ENCODE peak calls at places on chromosome 11, in nine cellular contexts. S, N, A, H, L, E, Y, J and M are unnamed samples.

GRCh38 chr11:70826541-70826943 is 425.8 kb downstream of the SHANK2 start:
- DNase-seq in S (peak; percentile 35), N (no peak), A (no peak), H (no peak), L (no peak), E (peak; percentile 14), Y (no peak), J (no peak), M (no peak)

GRCh38 chr11:125141686-125142535 is 22.6 kb upstream of the PKNOX2 start:
- DNase-seq in S (peak; percentile 56), N (peak; percentile 30), A (no peak), H (peak; percentile 19), L (no peak), E (peak; percentile 44), Y (no peak), J (peak; percentile 66), M (peak; percentile 66)

GRCh38 chr11:121933294-121933693 is 182.7 kb downstream of the BLID start:
- DNase-seq in S (no peak), N (no peak), A (no peak), H (no peak), L (no peak), E (no peak), Y (no peak), J (no peak), M (no peak)

GRCh38 chr11:2742201-2742600 is 42.4 kb upstream of the KCNQ1OT1 start:
- DNase-seq in S (no peak), N (no peak), A (no peak), H (no peak), L (no peak), E (no peak), Y (no peak), J (no peak), M (no peak)

GRCh38 chr11:124446926-124447325 is 1.4 kb upstream of the OR8B8 start:
- DNase-seq in S (no peak), N (no peak), A (no peak), H (no peak), L (no peak), E (no peak), Y (no peak), J (no peak), M (no peak)

GRCh38 chr11:587978-588380 is 11.7 kb downstream of the PHRF1 start:
- DNase-seq in S (peak; percentile 98), N (no peak), A (no peak), H (peak; percentile 54), L (no peak), E (no peak), Y (no peak), J (peak; percentile 86), M (no peak)

GRCh38 chr11:73203790-73204189 is 14.3 kb upstream of the P2RY2 start:
- DNase-seq in S (no peak), N (peak; percentile 10), A (no peak), H (no peak), L (no peak), E (no peak), Y (peak; percentile 12), J (peak; percentile 47), M (peak; percentile 25)

GRCh38 chr11:4041731-4042391 is 52.7 kb upstream of the RRM1 start:
- DNase-seq in S (no peak), N (no peak), A (no peak), H (no peak), L (no peak), E (no peak), Y (no peak), J (no peak), M (no peak)

GRCh38 chr11:1484061-1484671 is 2.4 kb downstream of the MOB2 start:
- DNase-seq in S (no peak), N (no peak), A (no peak), H (no peak), L (no peak), E (no peak), Y (peak; percentile 11), J (no peak), M (peak; percentile 14)

GRCh38 chr11:11841121-11841604 is 609 bp upstream of the USP47 start:
- DNase-seq in S (peak; percentile 38), N (peak; percentile 48), A (peak; percentile 16), H (peak; percentile 55), L (no peak), E (no peak), Y (peak; percentile 49), J (peak; percentile 66), M (peak; percentile 58)

GRCh38 chr11:57213282-57214086 is 23.6 kb downstream of the APLNR start:
- DNase-seq in S (no peak), N (no peak), A (no peak), H (no peak), L (no peak), E (no peak), Y (no peak), J (no peak), M (no peak)

GRCh38 chr11:63567044-63567840 is 4.1 kb upstream of the PLAAT2 start:
- DNase-seq in S (peak; percentile 31), N (peak; percentile 57), A (peak; percentile 68), H (peak; percentile 66), L (peak; percentile 95), E (peak; percentile 16), Y (no peak), J (peak; percentile 87), M (no peak)

GRCh38 chr11:60942970-60943565 is 8.9 kb downstream of the SLC15A3 start:
- DNase-seq in S (peak; percentile 48), N (peak; percentile 55), A (no peak), H (no peak), L (no peak), E (peak; percentile 47), Y (no peak), J (no peak), M (no peak)

GRCh38 chr11:66739983-66740382 is 11.0 kb upstream of the SPTBN2 start:
- DNase-seq in S (no peak), N (no peak), A (no peak), H (no peak), L (no peak), E (no peak), Y (no peak), J (no peak), M (no peak)

GRCh38 chr11:70139785-70140410 is 61.8 kb downstream of the ANO1 start:
- DNase-seq in S (no peak), N (no peak), A (no peak), H (no peak), L (no peak), E (no peak), Y (no peak), J (peak; percentile 58), M (no peak)

GRCh38 chr11:44096360-44097188 is 1.1 kb downstream of the EXT2 start:
- DNase-seq in S (no peak), N (no peak), A (no peak), H (peak; percentile 10), L (no peak), E (no peak), Y (no peak), J (no peak), M (no peak)

GRCh38 chr11:33976351-33977199 is 75.0 kb upstream of the CAPRIN1 start:
- DNase-seq in S (no peak), N (no peak), A (no peak), H (no peak), L (no peak), E (no peak), Y (no peak), J (no peak), M (no peak)

GRCh38 chr11:6336293-6336692 is 16.0 kb upstream of the CAVIN3 start:
- DNase-seq in S (no peak), N (no peak), A (no peak), H (no peak), L (no peak), E (no peak), Y (no peak), J (no peak), M (no peak)
- TF ChIP-seq POLR2A in S (no peak), N (no peak), A (no peak), H (no peak), L (no peak), E (no peak), Y (no peak), J (no peak), M (no peak)

GRCh38 chr11:32280339-32280738 is 155.0 kb downstream of the WT1 start:
- DNase-seq in S (no peak), N (no peak), A (no peak), H (no peak), L (no peak), E (no peak), Y (no peak), J (no peak), M (no peak)

DNA sequence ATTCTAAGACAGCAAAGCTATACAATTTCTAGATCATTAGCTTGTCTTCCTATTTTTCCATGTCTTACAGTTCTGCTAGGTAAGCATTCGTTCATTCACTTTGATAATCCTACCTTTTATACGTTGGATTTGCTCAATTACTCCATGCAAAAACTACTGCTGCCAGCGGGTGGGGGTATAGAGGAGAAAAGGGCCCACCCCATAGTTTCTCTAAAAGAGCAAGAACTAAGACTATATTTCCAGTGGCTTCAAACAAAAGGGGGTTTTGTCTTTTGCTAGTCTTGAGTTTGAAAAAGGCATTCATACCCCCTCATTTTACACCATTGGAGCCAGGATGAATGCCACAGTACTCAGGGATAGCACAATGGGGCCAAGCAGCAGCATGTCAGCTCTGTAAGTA is 155.7 kb downstream of the WT1 start:
- DNase-seq in S (no peak), N (no peak), A (no peak), H (no peak), L (no peak), E (no peak), Y (no peak), J (no peak), M (no peak)
- TF ChIP-seq CTCF in S (no peak), N (no peak), A (no peak), H (no peak), L (no peak), E (no peak), Y (no peak), J (no peak), M (no peak)

GRCh38 chr11:131198646-131199285 is 171.6 kb upstream of the NTM start:
- DNase-seq in S (no peak), N (no peak), A (no peak), H (no peak), L (no peak), E (no peak), Y (no peak), J (no peak), M (no peak)

GRCh38 chr11:131204984-131205383 is 165.4 kb upstream of the NTM start:
- DNase-seq in S (no peak), N (no peak), A (no peak), H (no peak), L (no peak), E (no peak), Y (no peak), J (no peak), M (no peak)

GRCh38 chr11:131203041-131203440 is 167.4 kb upstream of the NTM start:
- DNase-seq in S (no peak), N (no peak), A (no peak), H (no peak), L (no peak), E (no peak), Y (no peak), J (no peak), M (no peak)

GRCh38 chr11:131198161-131198560 is 172.3 kb upstream of the NTM start:
- DNase-seq in S (no peak), N (no peak), A (no peak), H (no peak), L (no peak), E (no peak), Y (no peak), J (no peak), M (no peak)

GRCh38 chr11:131201674-131202073 is 168.7 kb upstream of the NTM start:
- DNase-seq in S (no peak), N (no peak), A (no peak), H (no peak), L (no peak), E (no peak), Y (no peak), J (no peak), M (no peak)
- TF ChIP-seq POLR2A in S (no peak), N (no peak), A (no peak), H (no peak), L (no peak), E (no peak), Y (no peak), J (no peak), M (no peak)

GRCh38 chr11:64856382-64857227 is 12.2 kb upstream of the CDC42BPG start:
- DNase-seq in S (peak; percentile 94), N (peak; percentile 70), A (peak; percentile 80), H (peak; percentile 81), L (no peak), E (no peak), Y (peak; percentile 53), J (peak; percentile 89), M (no peak)
- TF ChIP-seq CTCF in S (no peak), N (no peak), A (no peak), H (no peak), L (no peak), E (no peak), Y (no peak), J (no peak), M (no peak)